ENCODE peak calls at places on chromosomes 12 and 14, in five cellular contexts. One of them, this sample, is unnamed.

GRCh38 chr14:50082308-50082742 is 34.0 kb downstream of the VCPKMT start:
- DNase-seq in colonic mucosa: no peak
- DNase-seq in left ventricle myocardium inferior: no peak
- DNase-seq in caudate nucleus: no peak
- DNase-seq in CD8-positive, alpha-beta T cell: peak
- DNase-seq in this sample: peak

GRCh38 chr14:78141590-78141989 is 28.6 kb upstream of the NRXN3 start:
- DNase-seq in colonic mucosa: no peak
- DNase-seq in left ventricle myocardium inferior: no peak
- DNase-seq in caudate nucleus: no peak
- DNase-seq in CD8-positive, alpha-beta T cell: no peak
- DNase-seq in this sample: no peak

GRCh38 chr12:42076976-42077375 is 67.7 kb downstream of the GXYLT1 start:
- DNase-seq in colonic mucosa: no peak
- DNase-seq in left ventricle myocardium inferior: no peak
- DNase-seq in caudate nucleus: no peak
- DNase-seq in CD8-positive, alpha-beta T cell: no peak
- DNase-seq in this sample: no peak

GRCh38 chr12:108175310-108175709 is 46.2 kb downstream of the WSCD2 start:
- DNase-seq in colonic mucosa: no peak
- DNase-seq in left ventricle myocardium inferior: no peak
- DNase-seq in caudate nucleus: no peak
- DNase-seq in CD8-positive, alpha-beta T cell: no peak
- DNase-seq in this sample: no peak

GRCh38 chr12:4900327-4900726 is 9.4 kb upstream of the KCNA1 start:
- DNase-seq in colonic mucosa: no peak
- DNase-seq in left ventricle myocardium inferior: no peak
- DNase-seq in caudate nucleus: no peak
- DNase-seq in CD8-positive, alpha-beta T cell: no peak
- DNase-seq in this sample: no peak

GRCh38 chr12:109542014-109542413 is 31.3 kb downstream of the MMAB start:
- DNase-seq in colonic mucosa: no peak
- DNase-seq in left ventricle myocardium inferior: no peak
- DNase-seq in caudate nucleus: no peak
- DNase-seq in CD8-positive, alpha-beta T cell: no peak
- DNase-seq in this sample: no peak

GRCh38 chr14:70856851-70857498 is 47.7 kb upstream of the MAP3K9 start:
- DNase-seq in colonic mucosa: no peak
- DNase-seq in left ventricle myocardium inferior: no peak
- DNase-seq in caudate nucleus: no peak
- DNase-seq in CD8-positive, alpha-beta T cell: no peak
- DNase-seq in this sample: no peak

GRCh38 chr12:16062611-16063010 is 151.5 kb downstream of the DERA start:
- DNase-seq in colonic mucosa: no peak
- DNase-seq in left ventricle myocardium inferior: no peak
- DNase-seq in caudate nucleus: no peak
- DNase-seq in CD8-positive, alpha-beta T cell: no peak
- DNase-seq in this sample: no peak

GRCh38 chr12:57611116-57611809 is at the start of gene ARHGEF25:
- DNase-seq in colonic mucosa: peak
- DNase-seq in left ventricle myocardium inferior: peak
- DNase-seq in caudate nucleus: peak
- DNase-seq in CD8-positive, alpha-beta T cell: no peak
- DNase-seq in this sample: peak

GRCh38 chr12:113459981-113460380 is 11.7 kb downstream of the LHX5 start:
- DNase-seq in colonic mucosa: no peak
- DNase-seq in left ventricle myocardium inferior: no peak
- DNase-seq in caudate nucleus: no peak
- DNase-seq in CD8-positive, alpha-beta T cell: no peak
- DNase-seq in this sample: no peak

GRCh38 chr12:51886021-51886710 is 1.7 kb upstream of the ANKRD33 start:
- DNase-seq in colonic mucosa: peak
- DNase-seq in left ventricle myocardium inferior: peak
- DNase-seq in caudate nucleus: peak
- DNase-seq in CD8-positive, alpha-beta T cell: peak
- DNase-seq in this sample: peak

GRCh38 chr14:69572634-69573135 is 2.0 kb downstream of the CCDC177 start:
- DNase-seq in colonic mucosa: no peak
- DNase-seq in left ventricle myocardium inferior: no peak
- DNase-seq in caudate nucleus: no peak
- DNase-seq in CD8-positive, alpha-beta T cell: no peak
- DNase-seq in this sample: no peak

GRCh38 chr14:105865904-105866840 is 339.8 kb downstream of the TMEM121 start:
- DNase-seq in colonic mucosa: no peak
- DNase-seq in left ventricle myocardium inferior: peak
- DNase-seq in caudate nucleus: no peak
- DNase-seq in CD8-positive, alpha-beta T cell: no peak
- DNase-seq in this sample: peak

GRCh38 chr12:48077111-48077510 is 28.8 kb downstream of the SENP1 start:
- DNase-seq in colonic mucosa: no peak
- DNase-seq in left ventricle myocardium inferior: no peak
- DNase-seq in caudate nucleus: no peak
- DNase-seq in CD8-positive, alpha-beta T cell: no peak
- DNase-seq in this sample: no peak

GRCh38 chr12:70920251-70920851 is at the start of gene PTPRR:
- DNase-seq in colonic mucosa: no peak
- DNase-seq in left ventricle myocardium inferior: no peak
- DNase-seq in caudate nucleus: peak
- DNase-seq in CD8-positive, alpha-beta T cell: no peak
- DNase-seq in this sample: peak

GRCh38 chr14:50312734-50313054 is 570 bp downstream of the DMAC2L start:
- DNase-seq in colonic mucosa: no peak
- DNase-seq in left ventricle myocardium inferior: no peak
- DNase-seq in caudate nucleus: no peak
- DNase-seq in CD8-positive, alpha-beta T cell: no peak
- DNase-seq in this sample: no peak

GRCh38 chr14:71138236-71139057 is 231.2 kb downstream of the PCNX1 start:
- DNase-seq in colonic mucosa: no peak
- DNase-seq in left ventricle myocardium inferior: no peak
- DNase-seq in caudate nucleus: no peak
- DNase-seq in CD8-positive, alpha-beta T cell: no peak
- DNase-seq in this sample: no peak

GRCh38 chr14:71267691-71268090 is 360.4 kb downstream of the PCNX1 start:
- DNase-seq in colonic mucosa: no peak
- DNase-seq in left ventricle myocardium inferior: no peak
- DNase-seq in caudate nucleus: no peak
- DNase-seq in CD8-positive, alpha-beta T cell: no peak
- DNase-seq in this sample: no peak

GRCh38 chr12:77166711-77167110 is 101.3 kb upstream of the E2F7 start:
- DNase-seq in colonic mucosa: no peak
- DNase-seq in left ventricle myocardium inferior: no peak
- DNase-seq in caudate nucleus: no peak
- DNase-seq in CD8-positive, alpha-beta T cell: no peak
- DNase-seq in this sample: no peak

GRCh38 chr12:118436986-118437385 is 60.6 kb downstream of the SUDS3 start:
- DNase-seq in colonic mucosa: no peak
- DNase-seq in left ventricle myocardium inferior: no peak
- DNase-seq in caudate nucleus: no peak
- DNase-seq in CD8-positive, alpha-beta T cell: no peak
- DNase-seq in this sample: no peak

GRCh38 chr12:6770094-6770493 is 2.2 kb upstream of the LAG3 start:
- DNase-seq in colonic mucosa: no peak
- DNase-seq in left ventricle myocardium inferior: no peak
- DNase-seq in caudate nucleus: no peak
- DNase-seq in CD8-positive, alpha-beta T cell: no peak
- DNase-seq in this sample: no peak

GRCh38 chr12:6768385-6769002 is 2.3 kb downstream of the PTMS start:
- DNase-seq in colonic mucosa: peak
- DNase-seq in left ventricle myocardium inferior: no peak
- DNase-seq in caudate nucleus: no peak
- DNase-seq in CD8-positive, alpha-beta T cell: no peak
- DNase-seq in this sample: no peak

GRCh38 chr12:6769681-6770080 is 2.6 kb upstream of the LAG3 start:
- DNase-seq in colonic mucosa: no peak
- DNase-seq in left ventricle myocardium inferior: no peak
- DNase-seq in caudate nucleus: no peak
- DNase-seq in CD8-positive, alpha-beta T cell: no peak
- DNase-seq in this sample: no peak

GRCh38 chr12:6767592-6768384 is 1.6 kb downstream of the PTMS start:
- DNase-seq in colonic mucosa: peak
- DNase-seq in left ventricle myocardium inferior: no peak
- DNase-seq in caudate nucleus: peak
- DNase-seq in CD8-positive, alpha-beta T cell: no peak
- DNase-seq in this sample: no peak

DNA sequence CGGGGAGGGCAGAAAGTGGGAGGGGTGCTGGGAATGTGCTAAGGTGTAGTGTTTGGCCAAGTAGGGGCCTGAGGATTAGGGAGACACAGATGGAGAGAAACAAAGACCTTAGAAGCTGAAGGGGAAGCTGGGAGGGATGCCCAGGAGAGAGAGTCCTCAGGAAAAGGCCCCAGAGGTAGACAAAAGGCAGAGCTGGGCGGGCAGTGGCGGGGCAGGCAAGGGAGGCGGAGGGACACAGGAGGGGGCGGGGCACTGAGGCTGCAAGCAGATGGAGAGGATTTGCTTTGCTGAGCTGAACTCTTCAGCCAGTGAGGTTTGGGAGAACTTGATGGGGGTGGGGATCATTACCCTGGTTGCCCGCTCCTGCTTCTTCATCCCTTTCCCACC is 2.8 kb downstream of the PTMS start:
- DNase-seq in colonic mucosa: peak
- DNase-seq in left ventricle myocardium inferior: peak
- DNase-seq in caudate nucleus: no peak
- DNase-seq in CD8-positive, alpha-beta T cell: no peak
- DNase-seq in this sample: no peak
- H3K27ac ChIP-seq in colonic mucosa: no peak
- H3K27ac ChIP-seq in left ventricle myocardium inferior: peak
- H3K27ac ChIP-seq in caudate nucleus: peak
- H3K27ac ChIP-seq in CD8-positive, alpha-beta T cell: no peak
- H3K27ac ChIP-seq in this sample: no peak

GRCh38 chr14:35963209-35963608 is 137.1 kb downstream of the BRMS1L start:
- DNase-seq in colonic mucosa: no peak
- DNase-seq in left ventricle myocardium inferior: no peak
- DNase-seq in caudate nucleus: no peak
- DNase-seq in CD8-positive, alpha-beta T cell: no peak
- DNase-seq in this sample: no peak
- H3K27ac ChIP-seq in colonic mucosa: no peak
- H3K27ac ChIP-seq in left ventricle myocardium inferior: no peak
- H3K27ac ChIP-seq in caudate nucleus: no peak
- H3K27ac ChIP-seq in CD8-positive, alpha-beta T cell: no peak
- H3K27ac ChIP-seq in this sample: no peak

DNA sequence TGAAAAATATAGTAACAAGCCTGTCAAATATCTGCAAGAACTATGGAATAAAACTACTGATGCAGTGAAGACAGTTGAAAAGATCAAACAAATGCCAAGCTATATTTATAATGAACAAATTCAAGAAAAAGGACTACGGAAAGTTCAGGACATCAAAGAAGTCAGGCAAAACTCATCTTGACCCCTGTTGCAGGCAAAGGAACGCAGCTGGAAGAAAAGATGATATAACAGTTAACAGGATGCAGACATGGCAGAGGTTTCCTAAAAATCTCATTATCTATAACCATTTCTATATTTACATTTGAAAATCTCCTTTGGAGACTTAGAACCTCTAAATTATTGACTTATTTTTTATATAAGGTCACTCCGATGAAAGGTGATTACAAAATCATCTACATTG is 34.1 kb downstream of the MDM2 start:
- DNase-seq in colonic mucosa: no peak
- DNase-seq in left ventricle myocardium inferior: no peak
- DNase-seq in caudate nucleus: no peak
- DNase-seq in CD8-positive, alpha-beta T cell: no peak
- DNase-seq in this sample: no peak
- H3K27ac ChIP-seq in colonic mucosa: no peak
- H3K27ac ChIP-seq in left ventricle myocardium inferior: no peak
- H3K27ac ChIP-seq in caudate nucleus: no peak
- H3K27ac ChIP-seq in CD8-positive, alpha-beta T cell: no peak
- H3K27ac ChIP-seq in this sample: no peak

GRCh38 chr12:120843472-120843871 is 60.7 kb downstream of the SPPL3 start:
- DNase-seq in colonic mucosa: no peak
- DNase-seq in left ventricle myocardium inferior: no peak
- DNase-seq in caudate nucleus: no peak
- DNase-seq in CD8-positive, alpha-beta T cell: no peak
- DNase-seq in this sample: no peak

GRCh38 chr12:120845696-120846095 is 58.5 kb downstream of the SPPL3 start:
- DNase-seq in colonic mucosa: no peak
- DNase-seq in left ventricle myocardium inferior: no peak
- DNase-seq in caudate nucleus: no peak
- DNase-seq in CD8-positive, alpha-beta T cell: no peak
- DNase-seq in this sample: no peak

GRCh38 chr12:120844297-120844696 is 59.9 kb downstream of the SPPL3 start:
- DNase-seq in colonic mucosa: no peak
- DNase-seq in left ventricle myocardium inferior: no peak
- DNase-seq in caudate nucleus: no peak
- DNase-seq in CD8-positive, alpha-beta T cell: no peak
- DNase-seq in this sample: no peak

GRCh38 chr12:120846721-120847120 is 57.4 kb downstream of the SPPL3 start:
- DNase-seq in colonic mucosa: no peak
- DNase-seq in left ventricle myocardium inferior: no peak
- DNase-seq in caudate nucleus: no peak
- DNase-seq in CD8-positive, alpha-beta T cell: no peak
- DNase-seq in this sample: no peak

GRCh38 chr12:120844768-120845449 is 59.2 kb downstream of the SPPL3 start:
- DNase-seq in colonic mucosa: no peak
- DNase-seq in left ventricle myocardium inferior: no peak
- DNase-seq in caudate nucleus: no peak
- DNase-seq in CD8-positive, alpha-beta T cell: no peak
- DNase-seq in this sample: no peak
- H3K27ac ChIP-seq in colonic mucosa: no peak
- H3K27ac ChIP-seq in left ventricle myocardium inferior: no peak
- H3K27ac ChIP-seq in caudate nucleus: peak
- H3K27ac ChIP-seq in CD8-positive, alpha-beta T cell: no peak
- H3K27ac ChIP-seq in this sample: no peak

DNA sequence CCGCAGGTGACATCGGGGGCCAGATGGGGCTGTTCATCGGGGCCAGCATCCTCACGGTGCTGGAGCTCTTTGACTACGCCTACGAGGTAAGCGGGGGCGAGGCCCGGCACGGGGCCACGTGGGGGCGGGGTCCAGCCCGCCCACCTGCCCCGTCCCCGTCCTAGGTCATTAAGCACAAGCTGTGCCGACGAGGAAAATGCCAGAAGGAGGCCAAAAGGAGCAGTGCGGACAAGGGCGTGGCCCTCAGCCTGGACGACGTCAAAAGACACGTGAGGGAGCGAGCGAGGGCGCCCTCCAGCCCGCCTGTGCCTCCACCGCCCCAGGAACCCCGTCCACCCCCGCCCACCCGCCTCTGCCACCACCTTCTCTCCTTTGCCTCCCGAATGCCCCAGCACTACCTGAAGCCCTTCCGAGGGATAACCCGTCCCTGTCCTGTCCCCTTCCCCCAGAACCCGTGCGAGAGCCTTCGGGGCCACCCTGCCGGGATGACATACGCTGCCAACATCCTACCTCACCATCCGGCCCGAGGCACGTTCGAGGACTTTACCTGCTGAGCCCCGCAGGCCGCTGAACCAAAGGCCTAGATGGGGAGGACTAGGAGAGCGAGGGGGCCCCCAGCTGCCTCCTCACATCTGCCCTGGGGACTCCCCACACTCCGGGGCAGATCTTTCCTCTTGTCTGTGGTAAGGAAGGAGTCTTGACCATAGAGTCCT is 3.9 kb upstream of the SMARCD1 start:
- DNase-seq in colonic mucosa: no peak
- DNase-seq in left ventricle myocardium inferior: no peak
- DNase-seq in caudate nucleus: no peak
- DNase-seq in CD8-positive, alpha-beta T cell: no peak
- DNase-seq in this sample: no peak
- H3K27ac ChIP-seq in colonic mucosa: no peak
- H3K27ac ChIP-seq in left ventricle myocardium inferior: no peak
- H3K27ac ChIP-seq in caudate nucleus: no peak
- H3K27ac ChIP-seq in CD8-positive, alpha-beta T cell: no peak
- H3K27ac ChIP-seq in this sample: no peak

This sample was measured in aorta.